ENCODE peak calls at places on chromosomes 5 and 9, in four cellular contexts. B is WTC11, T is HepG2, Z is K562. K is an unnamed sample.

GRCh38 chr9:133609311-133610098 is at the start of gene FAM163B:
- DNase-seq in T (no peak), Z (peak), B (peak), K (no peak)

GRCh38 chr5:133754575-133755169 is 142.3 kb upstream of the FSTL4 start:
- DNase-seq in B (peak), Z (peak), T (peak), K (peak)

GRCh38 chr5:163383754-163384153 is 53.6 kb upstream of the CCNG1 start:
- DNase-seq in T (no peak), B (no peak), Z (no peak), K (no peak)

GRCh38 chr9:6525326-6526040 is 112.5 kb downstream of the UHRF2 start:
- DNase-seq in T (no peak), Z (no peak), B (no peak), K (no peak)

GRCh38 chr5:135107101-135107500 is 73.1 kb upstream of the PITX1 start:
- DNase-seq in Z (no peak), B (no peak), T (no peak), K (no peak)

GRCh38 chr9:32434892-32435291 is 50.4 kb downstream of the ACO1 start:
- DNase-seq in Z (no peak), T (no peak), B (no peak), K (no peak)

GRCh38 chr5:126364206-126364902 is 58.9 kb upstream of the GRAMD2B start:
- DNase-seq in Z (no peak), B (no peak), T (no peak), K (no peak)

GRCh38 chr5:10448754-10449345 is 7.2 kb downstream of the ROPN1L start:
- DNase-seq in B (no peak), Z (no peak), T (no peak), K (no peak)

GRCh38 chr5:170201311-170201710 is 31.5 kb upstream of the C5orf58 start:
- DNase-seq in B (no peak), Z (no peak), T (no peak), K (no peak)

GRCh38 chr9:127463891-127464290 is 12.6 kb downstream of the LRSAM1 start:
- DNase-seq in B (no peak), Z (no peak), T (no peak), K (no peak)

GRCh38 chr9:86413966-86414880 is 60.0 kb upstream of the TUT7 start:
- DNase-seq in Z (peak), T (peak), B (no peak), K (no peak)

GRCh38 chr5:66209350-66209749 is 65.2 kb downstream of the SREK1 start:
- DNase-seq in T (no peak), Z (no peak), B (peak), K (peak)

GRCh38 chr5:168159425-168159824 is 132.0 kb upstream of the WWC1 start:
- DNase-seq in B (peak), T (no peak), Z (no peak), K (peak)

GRCh38 chr9:113274474-113275146 is 762 bp downstream of the CDC26 start:
- DNase-seq in Z (peak), T (peak), B (no peak), K (peak)

GRCh38 chr5:82151217-82151616 is 126.9 kb downstream of the RPS23 start:
- DNase-seq in B (no peak), Z (no peak), T (no peak), K (no peak)

GRCh38 chr9:1005043-1005667 is 28.7 kb downstream of the DMRT3 start:
- DNase-seq in Z (peak), B (peak), T (peak), K (peak)

GRCh38 chr9:75333624-75334023 is 245.3 kb downstream of the OSTF1 start:
- DNase-seq in B (no peak), Z (no peak), T (no peak), K (no peak)

GRCh38 chr5:34898258-34898895 is 16.9 kb downstream of the RAD1 start:
- DNase-seq in Z (peak), B (peak), T (peak), K (peak)

GRCh38 chr5:157047898-157048297 is 11.0 kb downstream of the HAVCR1 start:
- DNase-seq in T (no peak), Z (no peak), B (no peak), K (no peak)

GRCh38 chr5:132238169-132238744 is 10.6 kb upstream of the P4HA2 start:
- DNase-seq in B (peak), T (peak), Z (peak), K (peak)

GRCh38 chr5:125185740-125186139 is 439.3 kb upstream of the ZNF608 start:
- DNase-seq in Z (no peak), T (no peak), B (no peak), K (no peak)

GRCh38 chr9:87280421-87280820 is 217.2 kb upstream of the DAPK1 start:
- DNase-seq in Z (no peak), T (no peak), B (no peak), K (no peak)

GRCh38 chr5:156121234-156121633 is 205.7 kb upstream of the SGCD start:
- DNase-seq in Z (no peak), B (no peak), T (no peak), K (no peak)

GRCh38 chr5:128537999-128538248 is at the start of gene FBN2:
- DNase-seq in B (no peak), Z (no peak), T (no peak), K (no peak)

GRCh38 chr9:109258619-109259321 is 62.1 kb downstream of the EPB41L4B start:
- DNase-seq in Z (no peak), B (peak), T (no peak), K (no peak)

GRCh38 chr5:134140530-134141201 is 26.2 kb downstream of the TCF7 start:
- DNase-seq in Z (peak), B (peak), T (peak), K (peak)

GRCh38 chr5:80122599-80122998 is 87.5 kb downstream of the THBS4 start:
- DNase-seq in B (no peak), T (no peak), Z (no peak), K (no peak)

GRCh38 chr9:137228515-137228967 is 1.2 kb downstream of the RNF224 start:
- DNase-seq in Z (peak), T (no peak), B (no peak), K (no peak)

GRCh38 chr9:76570820-76571219 is 111.8 kb downstream of the GCNT1 start:
- DNase-seq in T (no peak), Z (no peak), B (no peak), K (no peak)

GRCh38 chr9:76572205-76572550 is 113.2 kb downstream of the GCNT1 start:
- DNase-seq in Z (no peak), T (no peak), B (no peak), K (no peak)

GRCh38 chr9:76567086-76567485 is 108.1 kb downstream of the GCNT1 start:
- DNase-seq in Z (no peak), T (no peak), B (no peak), K (no peak)

GRCh38 chr9:76574171-76574767 is 115.3 kb downstream of the GCNT1 start:
- DNase-seq in T (no peak), Z (no peak), B (no peak), K (no peak)

GRCh38 chr9:76571288-76572204 is 112.6 kb downstream of the GCNT1 start:
- DNase-seq in B (no peak), T (no peak), Z (no peak), K (no peak)
- TF ChIP-seq HMGXB4 in B (no peak), T (no peak), Z (no peak), K (no peak)

GRCh38 chr9:120711354-120711753 is 2.9 kb downstream of the MEGF9 start:
- DNase-seq in Z (peak), T (no peak), B (no peak), K (peak)
- TF ChIP-seq ESRRA in Z (no peak), T (no peak), B (no peak), K (no peak)

DNA sequence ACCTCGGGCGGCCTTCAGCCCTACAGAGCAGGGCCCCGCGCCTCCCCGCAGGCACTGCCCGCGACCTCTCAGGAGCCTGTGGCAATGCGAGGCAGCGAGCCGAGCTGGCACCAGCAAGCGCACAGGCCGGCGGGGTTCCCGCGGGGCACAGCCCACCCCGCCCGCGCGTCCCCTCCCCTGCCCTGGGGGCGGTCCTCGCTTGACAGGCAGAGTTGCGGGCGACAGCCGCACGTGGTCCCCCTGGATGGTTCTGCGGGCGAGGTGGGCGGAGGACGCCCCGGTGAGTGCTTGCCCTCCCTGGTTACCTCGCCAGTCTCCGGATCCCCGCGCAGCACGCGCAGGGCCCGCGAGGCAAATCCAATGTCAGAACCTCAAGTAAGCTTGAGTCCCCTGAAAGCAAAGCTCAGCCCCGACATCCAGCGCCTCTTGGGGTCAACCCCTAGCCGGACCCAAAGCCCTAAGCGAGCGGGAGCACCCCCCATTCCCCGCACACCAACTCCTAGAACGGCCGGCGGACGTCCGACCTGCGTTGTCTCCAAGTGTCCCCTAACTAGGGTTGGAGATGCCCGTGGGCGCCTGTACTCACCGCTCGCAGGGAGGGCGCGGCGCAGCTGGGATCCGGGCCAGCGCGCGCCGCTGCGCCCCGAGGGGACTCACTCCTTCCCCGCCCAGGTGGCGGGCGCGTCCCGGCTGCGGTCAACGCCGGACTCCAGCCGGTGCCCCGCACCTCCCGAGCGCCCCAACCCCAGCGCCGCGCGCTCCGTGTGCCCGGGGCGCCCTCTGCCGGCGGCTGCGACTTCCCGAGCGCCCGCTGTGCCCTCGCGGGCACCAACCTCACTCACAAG is at the start of gene DRD1:
- DNase-seq in T (no peak), Z (peak), B (peak), K (peak)
- TF ChIP-seq HMGXB4 in T (no peak), Z (no peak), B (peak), K (no peak)

GRCh38 chr9:33942471-33943083 is 106.1 kb downstream of the UBAP2 start:
- DNase-seq in Z (no peak), B (no peak), T (peak), K (peak)
- TF ChIP-seq ESRRA in Z (no peak), B (no peak), T (no peak), K (no peak)

DNA sequence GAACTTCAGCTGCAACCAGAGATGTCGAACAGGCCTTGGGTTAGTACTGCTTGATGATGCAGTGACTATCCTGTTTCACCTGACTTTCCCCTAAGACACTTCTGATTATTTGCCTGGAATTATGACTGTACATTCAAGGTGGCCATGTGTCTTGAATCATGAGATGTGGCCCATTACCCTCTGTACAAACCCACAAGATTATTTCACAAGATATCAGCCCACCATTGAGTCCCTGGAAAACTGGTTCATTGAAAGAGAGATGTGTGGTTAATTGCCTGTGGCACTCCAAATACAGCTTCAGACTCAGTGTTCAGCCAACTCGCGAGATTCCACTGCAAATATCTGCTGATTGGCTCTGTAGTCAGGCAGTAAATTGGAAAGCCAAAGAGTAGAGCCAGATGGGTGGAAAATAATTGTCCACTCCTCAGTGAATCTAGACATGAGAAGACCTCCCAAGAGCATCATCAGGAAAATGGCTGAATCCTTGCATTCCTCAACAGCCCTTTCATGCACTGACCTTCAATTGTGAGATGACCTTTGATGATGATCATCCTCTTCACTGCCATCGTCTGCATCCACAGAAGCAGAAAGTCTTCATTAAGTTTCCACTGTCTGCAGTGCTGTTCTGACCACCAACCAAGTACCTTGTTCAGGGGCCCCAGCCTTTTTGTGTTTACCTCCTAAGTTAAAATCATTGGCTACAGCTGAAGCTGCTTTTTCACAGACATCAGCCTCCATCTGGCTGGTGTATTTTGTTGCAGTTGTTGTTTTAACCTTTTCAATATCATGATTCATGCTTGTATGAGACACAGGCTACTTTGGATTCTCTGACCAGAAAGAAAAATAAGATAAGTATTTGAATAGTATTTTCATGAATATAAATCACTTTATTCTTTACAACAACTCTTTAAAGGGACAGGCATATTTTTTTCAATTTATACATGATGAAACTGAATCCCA is 75.2 kb downstream of the ESM1 start:
- DNase-seq in Z (no peak), T (no peak), B (no peak), K (no peak)
- TF ChIP-seq HMGXB4 in Z (no peak), T (no peak), B (no peak), K (no peak)

GRCh38 chr5:112226215-112226614 is 192.9 kb downstream of the EPB41L4A start:
- DNase-seq in Z (no peak), B (no peak), T (no peak), K (no peak)
- TF ChIP-seq ESRRA in Z (no peak), B (no peak), T (no peak), K (no peak)

GRCh38 chr9:134707731-134708671 is 66.4 kb downstream of the COL5A1 start:
- DNase-seq in Z (no peak), B (no peak), T (no peak), K (no peak)
- TF ChIP-seq HMGXB4 in Z (no peak), B (no peak), T (no peak), K (no peak)

K was measured in A549.